ENCODE peak calls at places on chromosomes 6 and 20, in six cellular contexts. G, H, V, X, E and C are unnamed samples.

GRCh38 chr6:37242429-37243052 is 15.0 kb upstream of the TBC1D22B start:
- DNase-seq in E (peak; percentile 99), X (no peak), G (peak; percentile 31), H (no peak), V (no peak), C (no peak)

GRCh38 chr6:150143521-150144293 is 863 bp downstream of the PPP1R14C start:
- DNase-seq in G (peak; percentile 3), X (peak; percentile 33), V (no peak), H (peak; percentile 43), E (no peak), C (peak; percentile 23)

GRCh38 chr6:157667211-157668033 is 155.6 kb upstream of the SNX9 start:
- DNase-seq in V (peak; percentile 87), E (peak; percentile 70), G (peak; percentile 51), X (peak; percentile 28), H (peak; percentile 70), C (no peak)

GRCh38 chr20:53786445-53787267 is 193.0 kb upstream of the ZNF217 start:
- DNase-seq in X (no peak), H (no peak), G (no peak), V (no peak), E (no peak), C (no peak)

GRCh38 chr6:163500105-163500504 is 85.6 kb downstream of the QKI start:
- DNase-seq in V (no peak), X (no peak), H (no peak), G (no peak), E (no peak), C (no peak)

GRCh38 chr20:45629496-45630100 is at the start of gene WFDC10A:
- DNase-seq in G (peak; percentile 16), V (peak; percentile 87), H (peak; percentile 43), X (peak; percentile 4), E (peak; percentile 53), C (no peak)

GRCh38 chr6:25882066-25882496 is 8.0 kb upstream of the SLC17A3 start:
- DNase-seq in X (no peak), E (no peak), V (no peak), G (peak; percentile 64), H (no peak), C (no peak)

GRCh38 chr20:50019466-50020256 is 36.9 kb downstream of the SNAI1 start:
- DNase-seq in X (no peak), V (peak; percentile 33), G (no peak), E (no peak), H (no peak), C (peak; percentile 68)

GRCh38 chr20:3705491-3705969 is 6.9 kb downstream of the SIGLEC1 start:
- DNase-seq in E (no peak), G (no peak), V (no peak), H (peak; percentile 6), X (no peak), C (no peak)

GRCh38 chr6:3227363-3228045 is at the start of gene TUBB2B:
- DNase-seq in H (peak; percentile 65), V (peak; percentile 96), G (no peak), E (peak; percentile 62), X (peak; percentile 50), C (peak; percentile 60)

GRCh38 chr6:140256213-140256612 is 881.8 kb upstream of the CITED2 start:
- DNase-seq in H (no peak), V (no peak), E (no peak), X (no peak), G (no peak), C (no peak)

GRCh38 chr6:113921299-113921904 is 49.5 kb downstream of the HDAC2 start:
- DNase-seq in E (no peak), G (no peak), V (no peak), H (no peak), X (no peak), C (no peak)

GRCh38 chr20:23490817-23491216 is at the start of gene CST8:
- DNase-seq in G (no peak), E (no peak), V (no peak), H (no peak), X (no peak), C (no peak)

GRCh38 chr20:63531686-63532448 is 5.3 kb downstream of the PTK6 start:
- DNase-seq in X (no peak), G (peak; percentile 2), H (peak; percentile 34), E (peak; percentile 20), V (no peak), C (peak; percentile 10)

GRCh38 chr6:108260126-108260808 is 573 bp downstream of the SNX3 start:
- DNase-seq in G (peak; percentile 20), E (peak; percentile 71), H (no peak), X (peak; percentile 26), V (peak; percentile 60), C (no peak)

GRCh38 chr6:125707615-125708243 is 41.7 kb upstream of the HEY2 start:
- DNase-seq in E (no peak), H (no peak), V (no peak), X (no peak), G (no peak), C (no peak)

GRCh38 chr20:62119591-62120364 is 2.5 kb upstream of the LSM14B start:
- DNase-seq in H (no peak), X (no peak), V (no peak), E (no peak), G (no peak), C (peak; percentile 77)

GRCh38 chr6:31660224-31660997 is at the start of gene C6orf47:
- DNase-seq in X (peak; percentile 85), V (peak; percentile 93), E (peak; percentile 86), H (peak; percentile 96), G (peak; percentile 85), C (peak; percentile 91)

GRCh38 chr6:100693249-100693927 is 187.7 kb downstream of the ASCC3 start:
- DNase-seq in E (no peak), G (no peak), H (no peak), V (no peak), X (no peak), C (no peak)

GRCh38 chr20:33450867-33451266 is 7.3 kb upstream of the SNTA1 start:
- DNase-seq in V (no peak), H (no peak), X (no peak), G (no peak), E (no peak), C (no peak)

GRCh38 chr6:41503841-41504525 is 42.2 kb upstream of the FOXP4 start:
- DNase-seq in E (peak; percentile 42), V (no peak), H (peak; percentile 78), X (no peak), G (peak; percentile 49), C (no peak)

GRCh38 chr6:127762284-127762683 is 138.6 kb downstream of the THEMIS start:
- DNase-seq in E (no peak), V (peak; percentile 23), X (no peak), H (no peak), G (peak; percentile 10), C (no peak)

GRCh38 chr20:46970937-46971630 is 76.4 kb downstream of the EYA2 start:
- DNase-seq in G (peak; percentile 9), E (peak; percentile 70), X (no peak), V (peak; percentile 97), H (peak; percentile 35), C (no peak)

GRCh38 chr20:32333988-32334885 is 23.9 kb upstream of the ASXL1 start:
- DNase-seq in E (no peak), G (peak; percentile 49), V (no peak), X (peak; percentile 56), H (no peak), C (peak; percentile 35)

GRCh38 chr6:163415620-163416379 is 1.3 kb downstream of the QKI start:
- DNase-seq in H (peak; percentile 45), V (peak; percentile 64), E (peak; percentile 75), X (no peak), G (peak; percentile 51), C (peak; percentile 52)

GRCh38 chr6:40532349-40533028 is 54.7 kb downstream of the LRFN2 start:
- DNase-seq in V (no peak), G (no peak), E (no peak), X (peak; percentile 34), H (no peak), C (no peak)

GRCh38 chr6:55046869-55047422 is 127.4 kb upstream of the HCRTR2 start:
- DNase-seq in V (no peak), G (no peak), E (no peak), H (no peak), X (no peak), C (no peak)

GRCh38 chr6:83467620-83468036 is 36.8 kb upstream of the ME1 start:
- DNase-seq in V (no peak), H (no peak), G (no peak), X (no peak), E (no peak), C (peak; percentile 39)

GRCh38 chr20:18056174-18057105 is 1.3 kb downstream of the OVOL2 start:
- DNase-seq in G (peak; percentile 18), E (peak; percentile 5), X (no peak), V (peak; percentile 41), H (peak; percentile 67), C (no peak)

GRCh38 chr6:170097505-170098427 is 193.1 kb downstream of the DLL1 start:
- DNase-seq in G (no peak), H (no peak), E (no peak), V (no peak), X (no peak), C (no peak)

GRCh38 chr20:58521763-58522162 is 6.6 kb upstream of the APCDD1L start:
- DNase-seq in V (no peak), X (no peak), G (no peak), E (no peak), H (no peak), C (no peak)

GRCh38 chr20:40188319-40188718 is 500.7 kb downstream of the MAFB start:
- DNase-seq in X (no peak), V (no peak), H (no peak), G (no peak), E (no peak), C (no peak)

GRCh38 chr20:38932457-38933120 is 6.4 kb downstream of the FAM83D start:
- DNase-seq in X (no peak), G (no peak), H (no peak), V (no peak), E (peak; percentile 54), C (no peak)